ENCODE peak calls at places on chromosomes 16 and 17, in ten cellular contexts. E is testis, O is IMR-90, T is prostate gland, V is K562, X is heart left ventricle, I is uterus, J is body of pancreas, P is ovary, U is stomach. N is an unnamed sample.

GRCh38 chr17:40106760-40107265 is 6.4 kb upstream of the NR1D1 start:
- DNase-seq in V (no peak), O (no peak), I (peak), J (no peak), X (peak), P (peak), T (no peak), E (no peak), U (no peak), N (no peak)

GRCh38 chr16:13873835-13874438 is 46.0 kb upstream of the ERCC4 start:
- DNase-seq in T (no peak), O (peak), E (no peak), P (no peak), V (peak), I (no peak), J (no peak), X (no peak), U (no peak), N (peak)

GRCh38 chr16:80788016-80788415 is 16.4 kb downstream of the CDYL2 start:
- DNase-seq in E (no peak), P (no peak), J (no peak), O (no peak), I (no peak), V (no peak), U (no peak), T (no peak), X (no peak), N (no peak)

GRCh38 chr16:66933776-66934137 is 445 bp downstream of the CIAO2B start:
- DNase-seq in P (no peak), U (no peak), J (no peak), T (no peak), I (no peak), O (peak), X (no peak), V (no peak), E (no peak), N (no peak)

GRCh38 chr17:54919456-54919855 is 18.8 kb downstream of the TOM1L1 start:
- DNase-seq in X (no peak), J (no peak), P (no peak), E (no peak), U (no peak), I (no peak), T (no peak), O (no peak), V (no peak), N (no peak)

GRCh38 chr16:29824589-29825144 is 4.4 kb downstream of the MVP start:
- DNase-seq in E (no peak), U (no peak), V (no peak), O (peak), I (no peak), T (no peak), J (no peak), X (no peak), P (no peak), N (no peak)

GRCh38 chr17:77437747-77438146 is 297.0 kb downstream of the SEC14L1 start:
- DNase-seq in V (no peak), P (no peak), U (no peak), I (no peak), E (no peak), J (no peak), X (no peak), T (no peak), O (no peak), N (no peak)

GRCh38 chr17:55005520-55005919 is 37.0 kb downstream of the STXBP4 start:
- DNase-seq in I (no peak), V (peak), U (no peak), X (no peak), J (peak), E (no peak), O (peak), P (no peak), T (no peak), N (peak)

GRCh38 chr17:40480501-40481003 is 20.9 kb downstream of the TNS4 start:
- DNase-seq in P (no peak), I (no peak), J (no peak), E (no peak), V (no peak), U (peak), O (no peak), X (no peak), T (no peak), N (no peak)

GRCh38 chr16:17858061-17858460 is 387.3 kb upstream of the XYLT1 start:
- DNase-seq in X (no peak), V (no peak), P (no peak), E (no peak), I (no peak), T (no peak), J (no peak), O (no peak), U (no peak), N (no peak)

GRCh38 chr17:1197781-1198490 is 18.2 kb upstream of the ABR start:
- DNase-seq in P (peak), X (peak), V (no peak), J (peak), T (no peak), U (peak), I (peak), O (no peak), E (peak), N (peak)

GRCh38 chr17:1371893-1372590 is 28.0 kb downstream of the YWHAE start:
- DNase-seq in P (no peak), T (no peak), U (no peak), O (no peak), I (no peak), X (no peak), E (no peak), V (no peak), J (no peak), N (no peak)

GRCh38 chr17:42365136-42365535 is 23.1 kb downstream of the STAT3 start:
- DNase-seq in E (no peak), X (no peak), T (no peak), V (peak), U (no peak), J (no peak), P (no peak), O (peak), I (no peak), N (no peak)

GRCh38 chr16:71746442-71747046 is 22.0 kb upstream of the PHLPP2 start:
- DNase-seq in O (peak), E (no peak), P (no peak), T (no peak), U (no peak), V (peak), I (no peak), J (peak), X (no peak), N (peak)

GRCh38 chr16:88316941-88317618 is 65.7 kb upstream of the ZNF469 start:
- DNase-seq in T (no peak), O (no peak), X (no peak), I (no peak), P (no peak), U (no peak), E (no peak), V (no peak), J (no peak), N (no peak)

GRCh38 chr17:62187681-62188080 is 122.6 kb upstream of the MED13 start:
- DNase-seq in T (no peak), P (no peak), O (peak), U (no peak), I (no peak), X (no peak), E (no peak), J (no peak), V (peak), N (no peak)

GRCh38 chr17:74179576-74179975 is 23.9 kb upstream of the RPL38 start:
- DNase-seq in J (no peak), E (no peak), T (no peak), P (no peak), I (no peak), X (no peak), V (no peak), U (no peak), O (no peak), N (no peak)

GRCh38 chr17:73231363-73231762 is 30.3 kb downstream of the CPSF4L start:
- DNase-seq in I (no peak), O (peak), X (no peak), T (no peak), E (peak), J (peak), V (peak), U (no peak), P (no peak), N (peak)

GRCh38 chr16:84630009-84630408 is 12.1 kb upstream of the COTL1 start:
- DNase-seq in J (no peak), T (no peak), U (no peak), I (no peak), O (no peak), V (no peak), X (no peak), E (no peak), P (no peak), N (no peak)

GRCh38 chr16:14462811-14463210 is 167.2 kb downstream of the PARN start:
- DNase-seq in I (no peak), T (no peak), X (no peak), O (peak), E (no peak), P (no peak), U (no peak), V (no peak), J (no peak), N (no peak)

GRCh38 chr17:38922538-38923291 is 2.7 kb upstream of the LASP1NB start:
- DNase-seq in U (peak), O (peak), T (peak), E (peak), P (peak), X (peak), V (peak), J (peak), I (peak), N (peak)

GRCh38 chr16:48911700-48912099 is 301.7 kb upstream of the N4BP1 start:
- DNase-seq in J (no peak), I (no peak), U (no peak), T (no peak), X (no peak), P (no peak), V (no peak), O (peak), E (peak), N (no peak)

GRCh38 chr16:76474048-76474447 is 196.8 kb downstream of the CNTNAP4 start:
- DNase-seq in U (no peak), T (no peak), J (no peak), O (no peak), I (no peak), E (no peak), V (no peak), P (no peak), X (no peak), N (no peak)

GRCh38 chr16:73846292-73846849 is 450.2 kb upstream of the PSMD7 start:
- DNase-seq in I (no peak), T (no peak), J (no peak), O (no peak), V (no peak), X (no peak), P (no peak), U (no peak), E (no peak), N (no peak)

GRCh38 chr16:67447508-67448076 is 16.7 kb downstream of the HSD11B2 start:
- DNase-seq in T (no peak), P (peak), E (no peak), O (peak), I (peak), J (peak), V (peak), X (peak), U (peak), N (peak)

GRCh38 chr16:29745126-29745852 is 501 bp downstream of the C16orf54 start:
- DNase-seq in J (no peak), I (no peak), T (no peak), P (no peak), X (no peak), E (no peak), V (no peak), U (no peak), O (no peak), N (no peak)

GRCh38 chr17:41060052-41060604 is at the start of gene KRTAP2-3:
- DNase-seq in T (no peak), V (no peak), X (no peak), J (no peak), U (no peak), I (no peak), E (no peak), O (peak), P (no peak), N (no peak)

GRCh38 chr16:2954228-2954627 is 9.8 kb upstream of the KREMEN2 start:
- DNase-seq in O (no peak), U (no peak), P (no peak), J (peak), T (no peak), I (no peak), E (no peak), X (no peak), V (no peak), N (no peak)

GRCh38 chr17:44322236-44322895 is 2.3 kb downstream of the SLC25A39 start:
- DNase-seq in V (no peak), J (no peak), P (no peak), X (no peak), I (no peak), O (no peak), T (no peak), U (no peak), E (no peak), N (no peak)

GRCh38 chr16:60748366-60748765 is 1287.9 kb downstream of the CDH8 start:
- DNase-seq in T (no peak), O (no peak), P (no peak), I (no peak), V (no peak), U (no peak), X (no peak), E (no peak), J (no peak), N (no peak)

GRCh38 chr16:23561586-23561985 is 4.1 kb downstream of the UBFD1 start:
- DNase-seq in E (no peak), I (no peak), X (no peak), U (no peak), V (no peak), T (no peak), P (no peak), O (no peak), J (no peak), N (no peak)

GRCh38 chr16:23554536-23554935 is 2.6 kb downstream of the EARS2 start:
- DNase-seq in X (no peak), O (no peak), T (no peak), U (no peak), I (no peak), E (no peak), J (no peak), V (no peak), P (no peak), N (no peak)

GRCh38 chr16:23562505-23562904 is 5.0 kb downstream of the UBFD1 start:
- DNase-seq in X (no peak), I (no peak), P (no peak), O (no peak), E (no peak), V (no peak), T (no peak), J (no peak), U (no peak), N (no peak)

GRCh38 chr16:23556881-23557778 is at the start of the genes EARS2 and UBFD1:
- DNase-seq in T (peak), V (peak), P (peak), I (peak), J (peak), E (peak), U (peak), X (peak), O (peak), N (peak)

GRCh38 chr16:23557779-23558330 is 328 bp downstream of the UBFD1 start:
- DNase-seq in E (peak), I (no peak), O (peak), P (no peak), J (no peak), T (peak), X (peak), V (peak), U (no peak), N (peak)
- TF ChIP-seq POLR2A in E (no peak), I (no peak), O (no peak), P (no peak), J (no peak), T (no peak), X (no peak), V (no peak), U (no peak), N (no peak)

GRCh38 chr17:50380369-50381259 is 7.6 kb downstream of the EME1 start:
- DNase-seq in T (no peak), U (no peak), J (no peak), X (no peak), O (no peak), E (no peak), I (no peak), P (no peak), V (no peak), N (no peak)
- TF ChIP-seq POLR2A in T (no peak), U (no peak), J (no peak), X (no peak), O (peak), E (no peak), I (no peak), P (no peak), V (peak), N (peak)

GRCh38 chr16:58000706-58001676 is at the start of gene USB1:
- DNase-seq in V (peak), I (peak), P (peak), U (peak), O (peak), E (peak), J (peak), T (peak), X (peak), N (peak)
- TF ChIP-seq POLR2A in V (peak), I (peak), P (peak), U (no peak), O (peak), E (no peak), J (peak), T (peak), X (peak), N (peak)

GRCh38 chr16:261031-261691 is 14.6 kb downstream of the RGS11 start:
- DNase-seq in X (no peak), I (no peak), J (peak), P (no peak), V (no peak), O (no peak), E (no peak), U (no peak), T (no peak), N (no peak)

GRCh38 chr16:260326-260725 is 15.4 kb downstream of the RGS11 start:
- DNase-seq in X (no peak), O (no peak), J (no peak), T (no peak), P (no peak), I (no peak), E (no peak), V (no peak), U (no peak), N (no peak)

GRCh38 chr16:262121-262745 is 13.5 kb downstream of the RGS11 start:
- DNase-seq in I (no peak), J (no peak), O (no peak), T (no peak), P (no peak), U (no peak), E (no peak), V (no peak), X (no peak), N (no peak)

GRCh38 chr16:259226-259625 is 16.5 kb downstream of the RGS11 start:
- DNase-seq in O (no peak), U (no peak), X (no peak), I (no peak), T (no peak), P (no peak), J (no peak), E (no peak), V (peak), N (no peak)

GRCh38 chr16:259814-260253 is 15.9 kb downstream of the RGS11 start:
- DNase-seq in T (no peak), U (no peak), O (no peak), X (no peak), V (no peak), I (no peak), P (no peak), E (no peak), J (no peak), N (no peak)
- TF ChIP-seq POLR2A in T (no peak), U (no peak), O (no peak), X (no peak), V (no peak), I (no peak), P (no peak), E (no peak), J (no peak), N (no peak)

N was measured in erythroblast.